ENCODE peak calls at places on chromosome 1, in ten cellular contexts. U is A549; T is endodermal cell; H is vagina; R is CD8-positive, alpha-beta T cell; E is OCI-LY7; Z is fibroblast of lung; K is uterus; X is HepG2; L is lung. N is an unnamed sample.

GRCh38 chr1:25799758-25800537 is at the start of gene SELENON:
- DNase-seq in U (peak; percentile 38), T (peak; percentile 92), H (no peak), R (no peak), E (peak; percentile 41), Z (peak; percentile 45), K (peak; percentile 66), X (peak; percentile 20), L (peak; percentile 58), N (peak; percentile 49)

GRCh38 chr1:153509036-153509435 is 26.8 kb downstream of the S100A6 start:
- DNase-seq in U (no peak), T (no peak), H (no peak), R (no peak), E (no peak), Z (no peak), K (no peak), X (no peak), L (no peak), N (no peak)

GRCh38 chr1:90579212-90579802 is 137.8 kb downstream of the BARHL2 start:
- DNase-seq in U (peak; percentile 24), T (no peak), H (no peak), R (no peak), E (peak; percentile 54), Z (peak; percentile 50), K (no peak), X (peak; percentile 18), L (no peak), N (no peak)

GRCh38 chr1:1861339-1861730 is 29.6 kb downstream of the GNB1 start:
- DNase-seq in U (no peak), T (no peak), H (no peak), R (no peak), E (no peak), Z (no peak), K (no peak), X (no peak), L (no peak), N (no peak)

GRCh38 chr1:176944606-176945005 is 219.9 kb downstream of the ASTN1 start:
- DNase-seq in U (no peak), T (no peak), H (no peak), R (no peak), E (no peak), Z (no peak), K (no peak), X (no peak), L (no peak), N (no peak)

GRCh38 chr1:216183427-216183826 is 239.8 kb downstream of the USH2A start:
- DNase-seq in U (no peak), T (no peak), H (no peak), R (no peak), E (no peak), Z (peak; percentile 15), K (no peak), X (no peak), L (no peak), N (no peak)

GRCh38 chr1:160340866-160341265 is 2.2 kb downstream of the COPA start:
- DNase-seq in U (no peak), T (no peak), H (no peak), R (no peak), E (no peak), Z (no peak), K (no peak), X (peak; percentile 67), L (no peak), N (no peak)

GRCh38 chr1:216193839-216194443 is 229.3 kb downstream of the USH2A start:
- DNase-seq in U (no peak), T (no peak), H (no peak), R (no peak), E (no peak), Z (no peak), K (no peak), X (no peak), L (no peak), N (no peak)

GRCh38 chr1:54989968-54990810 is 8.5 kb upstream of the BSND start:
- DNase-seq in U (no peak), T (no peak), H (no peak), R (no peak), E (no peak), Z (no peak), K (no peak), X (no peak), L (no peak), N (no peak)

GRCh38 chr1:8368956-8369639 is 51.2 kb downstream of the SLC45A1 start:
- DNase-seq in U (no peak), T (no peak), H (no peak), R (no peak), E (no peak), Z (no peak), K (no peak), X (no peak), L (no peak), N (no peak)

GRCh38 chr1:8370928-8371327 is 53.0 kb downstream of the SLC45A1 start:
- DNase-seq in U (no peak), T (no peak), H (no peak), R (no peak), E (no peak), Z (no peak), K (no peak), X (no peak), L (no peak), N (no peak)

GRCh38 chr1:8370046-8370881 is 52.4 kb downstream of the SLC45A1 start:
- DNase-seq in U (no peak), T (peak; percentile 44), H (no peak), R (no peak), E (no peak), Z (no peak), K (no peak), X (no peak), L (no peak), N (no peak)

GRCh38 chr1:8373547-8374270 is 55.8 kb downstream of the SLC45A1 start:
- DNase-seq in U (no peak), T (no peak), H (no peak), R (no peak), E (no peak), Z (peak; percentile 78), K (peak; percentile 74), X (no peak), L (peak; percentile 58), N (no peak)

DNA sequence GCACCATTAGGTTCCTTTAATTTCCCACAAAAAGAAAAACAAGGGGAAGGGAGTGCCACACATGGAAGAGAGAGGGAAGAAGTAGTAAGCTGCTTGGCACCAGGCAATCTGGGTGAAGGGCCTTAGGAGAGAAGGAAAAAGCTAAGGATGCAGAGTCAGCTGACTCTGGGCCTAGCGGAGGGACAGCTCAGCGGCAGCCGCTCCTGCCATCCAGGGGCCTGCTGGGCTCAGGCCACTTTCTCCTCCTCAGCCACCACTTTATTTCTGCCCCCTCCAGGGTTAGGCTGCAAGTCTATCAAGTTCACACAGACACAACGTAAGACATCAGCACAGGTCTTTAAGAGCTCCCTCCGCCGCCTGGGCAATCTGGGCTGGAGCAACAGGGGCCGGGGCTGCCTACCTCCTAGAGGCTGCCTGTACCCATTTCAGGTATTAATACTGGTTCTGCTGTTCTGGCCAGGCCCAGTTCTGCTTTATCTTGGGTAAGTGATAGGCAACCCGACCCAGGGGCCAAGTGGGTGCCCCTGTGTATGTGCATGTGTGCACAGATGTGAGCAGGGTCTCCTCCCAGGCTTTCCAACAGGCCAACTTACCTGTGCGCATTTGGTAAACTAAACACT is 53.6 kb downstream of the SLC45A1 start:
- DNase-seq in U (no peak), T (peak; percentile 49), H (no peak), R (no peak), E (no peak), Z (peak; percentile 43), K (no peak), X (no peak), L (no peak), N (no peak)
- H3K27ac ChIP-seq in U (no peak overlapping the region), T (peak overlapping the region; percentile 64), H (peak overlapping the region; percentile 82), R (no peak overlapping the region), E (no peak overlapping the region), Z (no peak overlapping the region), K (peak overlapping the region; percentile 92), X (no peak overlapping the region), L (peak overlapping the region; percentile 67), N (peak overlapping the region; percentile 62)

GRCh38 chr1:27306071-27306470 is 15.9 kb upstream of the TMEM222 start:
- DNase-seq in U (no peak), T (peak; percentile 36), H (no peak), R (no peak), E (no peak), Z (no peak), K (no peak), X (no peak), L (no peak), N (no peak)

GRCh38 chr1:27302612-27303011 is 19.4 kb upstream of the TMEM222 start:
- DNase-seq in U (no peak), T (no peak), H (no peak), R (no peak), E (no peak), Z (no peak), K (no peak), X (no peak), L (no peak), N (no peak)

GRCh38 chr1:27307851-27308598 is 13.9 kb upstream of the TMEM222 start:
- DNase-seq in U (no peak), T (peak; percentile 74), H (no peak), R (no peak), E (no peak), Z (no peak), K (no peak), X (no peak), L (no peak), N (no peak)

GRCh38 chr1:27303509-27303908 is 18.5 kb upstream of the TMEM222 start:
- DNase-seq in U (no peak), T (no peak), H (no peak), R (no peak), E (no peak), Z (no peak), K (no peak), X (no peak), L (no peak), N (no peak)

GRCh38 chr1:27306892-27307850 is 14.8 kb upstream of the TMEM222 start:
- DNase-seq in U (no peak), T (peak; percentile 93), H (no peak), R (no peak), E (no peak), Z (no peak), K (no peak), X (peak; percentile 31), L (no peak), N (no peak)
- H3K4me3 ChIP-seq in U (no peak overlapping the region), T (no peak overlapping the region), H (no peak overlapping the region), R (no peak overlapping the region), E (no peak overlapping the region), Z (no peak overlapping the region), K (no peak overlapping the region), X (no peak overlapping the region), L (no peak overlapping the region), N (no peak overlapping the region)

DNA sequence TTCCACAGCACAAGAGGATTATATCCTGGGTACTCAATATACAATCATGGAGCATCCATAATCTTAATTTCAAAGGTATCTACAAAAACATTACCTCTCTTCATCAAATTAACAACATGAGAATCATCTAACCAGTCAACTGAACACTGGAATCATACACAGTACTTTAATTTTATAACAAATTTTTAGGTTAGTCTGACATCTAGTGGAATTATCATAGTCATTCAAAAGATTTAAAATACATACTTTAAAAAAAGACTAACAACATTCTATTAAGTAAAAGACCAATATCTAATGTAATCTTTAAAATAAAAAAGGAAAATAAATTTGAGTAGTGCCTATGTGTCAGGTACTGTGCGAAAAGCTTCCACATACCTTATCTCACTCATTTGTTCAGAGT is 16.8 kb upstream of the SH3GLB1 start:
- DNase-seq in U (no peak), T (no peak), H (no peak), R (no peak), E (peak; percentile 25), Z (peak; percentile 49), K (no peak), X (no peak), L (no peak), N (no peak)
- TF ChIP-seq CTCF in U (peak; percentile 26), T (no peak), H (no peak), R (peak; percentile 24), E (peak; percentile 72), Z (no peak), K (no peak), X (no peak), L (no peak), N (peak; percentile 40)

GRCh38 chr1:204991342-204991844 is 51.6 kb upstream of the CNTN2 start:
- DNase-seq in U (no peak), T (peak; percentile 95), H (no peak), R (no peak), E (no peak), Z (no peak), K (no peak), X (no peak), L (no peak), N (peak; percentile 65)
- H3K27ac ChIP-seq in U (no peak overlapping the region), T (no peak overlapping the region), H (peak overlapping the region; percentile 1), R (no peak overlapping the region), E (no peak overlapping the region), Z (no peak overlapping the region), K (no peak overlapping the region), X (no peak overlapping the region), L (no peak overlapping the region), N (peak overlapping the region; percentile 97)